ENCODE peak calls at places on chromosome 13, in ten cellular contexts. V, Z, M, I, O, Y, D, W, K and H are unnamed samples.

GRCh38 chr13:106038752-106039151 is 496.7 kb downstream of the EFNB2 start:
- DNase-seq in V (peak), Z (peak), M (no peak), I (peak), O (no peak), Y (no peak), D (no peak), W (no peak), K (no peak), H (no peak)

GRCh38 chr13:74203576-74203975 is 69.4 kb upstream of the KLF12 start:
- DNase-seq in V (no peak), Z (no peak), M (no peak), I (no peak), O (no peak), Y (no peak), D (no peak), W (no peak), K (no peak), H (no peak)

GRCh38 chr13:112859817-112860190 is 109.2 kb upstream of the MCF2L start:
- DNase-seq in V (peak), Z (peak), M (no peak), I (no peak), O (no peak), Y (no peak), D (no peak), W (no peak), K (no peak), H (peak)

GRCh38 chr13:20702945-20703784 is at the start of gene IL17D:
- DNase-seq in V (peak), Z (no peak), M (no peak), I (no peak), O (no peak), Y (no peak), D (peak), W (no peak), K (no peak), H (no peak)

GRCh38 chr13:36057041-36057440 is 74.1 kb downstream of the DCLK1 start:
- DNase-seq in V (peak), Z (peak), M (no peak), I (no peak), O (no peak), Y (no peak), D (no peak), W (no peak), K (no peak), H (no peak)

GRCh38 chr13:99926014-99926731 is 45.4 kb downstream of the ZIC5 start:
- DNase-seq in V (no peak), Z (peak), M (no peak), I (no peak), O (no peak), Y (no peak), D (no peak), W (no peak), K (no peak), H (no peak)

GRCh38 chr13:76798037-76798436 is 88.2 kb downstream of the KCTD12 start:
- DNase-seq in V (no peak), Z (no peak), M (no peak), I (no peak), O (no peak), Y (no peak), D (no peak), W (no peak), K (no peak), H (no peak)

GRCh38 chr13:101454767-101455166 is 2.3 kb downstream of the ITGBL1 start:
- DNase-seq in V (peak), Z (peak), M (no peak), I (no peak), O (no peak), Y (no peak), D (no peak), W (no peak), K (no peak), H (no peak)

GRCh38 chr13:114043421-114044053 is 69.7 kb upstream of the C13orf46 start:
- DNase-seq in V (peak), Z (no peak), M (no peak), I (no peak), O (no peak), Y (no peak), D (no peak), W (peak), K (no peak), H (no peak)

GRCh38 chr13:75251188-75251587 is 230.8 kb downstream of the TBC1D4 start:
- DNase-seq in V (peak), Z (no peak), M (no peak), I (no peak), O (no peak), Y (no peak), D (no peak), W (no peak), K (no peak), H (no peak)

GRCh38 chr13:32838985-32839384 is 177.2 kb upstream of the KL start:
- DNase-seq in V (peak), Z (no peak), M (no peak), I (no peak), O (no peak), Y (no peak), D (no peak), W (no peak), K (no peak), H (no peak)

GRCh38 chr13:23778007-23778687 is 111.1 kb downstream of the MIPEP start:
- DNase-seq in V (peak), Z (no peak), M (no peak), I (no peak), O (no peak), Y (no peak), D (no peak), W (no peak), K (no peak), H (no peak)

GRCh38 chr13:40375522-40376171 is 290.8 kb downstream of the FOXO1 start:
- DNase-seq in V (no peak), Z (no peak), M (no peak), I (no peak), O (no peak), Y (no peak), D (no peak), W (peak), K (peak), H (no peak)

GRCh38 chr13:97266734-97267417 is 44.7 kb downstream of the MBNL2 start:
- DNase-seq in V (peak), Z (no peak), M (no peak), I (no peak), O (no peak), Y (no peak), D (no peak), W (no peak), K (no peak), H (no peak)

GRCh38 chr13:29131881-29132668 is 311.9 kb downstream of the MTUS2 start:
- DNase-seq in V (no peak), Z (no peak), M (no peak), I (no peak), O (no peak), Y (no peak), D (no peak), W (no peak), K (no peak), H (no peak)

GRCh38 chr13:113559061-113559460 is 25.5 kb upstream of the TFDP1 start:
- DNase-seq in V (no peak), Z (no peak), M (no peak), I (no peak), O (no peak), Y (no peak), D (no peak), W (no peak), K (no peak), H (no peak)

GRCh38 chr13:112616586-112617381 is 28.8 kb upstream of the TUBGCP3 start:
- DNase-seq in V (peak), Z (peak), M (peak), I (no peak), O (no peak), Y (no peak), D (no peak), W (peak), K (no peak), H (peak)

GRCh38 chr13:37194428-37194861 is 89.0 kb upstream of the CSNK1A1L start:
- DNase-seq in V (peak), Z (no peak), M (no peak), I (peak), O (no peak), Y (no peak), D (no peak), W (no peak), K (no peak), H (peak)

GRCh38 chr13:111531505-111531904 is 211.1 kb downstream of the TEX29 start:
- DNase-seq in V (peak), Z (peak), M (no peak), I (no peak), O (no peak), Y (no peak), D (no peak), W (peak), K (no peak), H (no peak)

GRCh38 chr13:59867867-59868266 is 295.9 kb downstream of the DIAPH3 start:
- DNase-seq in V (no peak), Z (no peak), M (no peak), I (no peak), O (no peak), Y (no peak), D (no peak), W (no peak), K (no peak), H (no peak)

GRCh38 chr13:50426932-50427331 is 411.7 kb downstream of the KCNRG start:
- DNase-seq in V (no peak), Z (no peak), M (no peak), I (no peak), O (no peak), Y (no peak), D (no peak), W (no peak), K (no peak), H (no peak)

GRCh38 chr13:37918116-37919100 is 48.8 kb upstream of the TRPC4 start:
- DNase-seq in V (peak), Z (no peak), M (no peak), I (no peak), O (no peak), Y (no peak), D (no peak), W (no peak), K (no peak), H (no peak)

GRCh38 chr13:49859568-49859967 is 67.1 kb upstream of the KPNA3 start:
- DNase-seq in V (peak), Z (peak), M (no peak), I (peak), O (no peak), Y (no peak), D (no peak), W (no peak), K (no peak), H (no peak)